ENCODE peak calls at places on chromosomes 4 and X, in seven cellular contexts. One of them, this sample, is unnamed.

GRCh38 chrX:1581132-1581531 is 10.3 kb upstream of the AKAP17A start:
- DNase-seq in WTC11: peak
- DNase-seq in cardiac fibroblast: peak
- DNase-seq in A549: peak
- DNase-seq in GM13976: peak
- DNase-seq in AG04449: no peak
- DNase-seq in omental fat pad: peak
- DNase-seq in this sample: no peak

GRCh38 chr4:121938282-121939092 is 13.4 kb downstream of the TRPC3 start:
- DNase-seq in A549: no peak
- DNase-seq in GM13976: no peak
- DNase-seq in cardiac fibroblast: no peak
- DNase-seq in AG04449: no peak
- DNase-seq in omental fat pad: no peak
- DNase-seq in WTC11: no peak
- DNase-seq in this sample: no peak

GRCh38 chr4:119525771-119526712 is 102.6 kb downstream of the PDE5A start:
- DNase-seq in A549: no peak
- DNase-seq in omental fat pad: no peak
- DNase-seq in AG04449: no peak
- DNase-seq in WTC11: no peak
- DNase-seq in GM13976: no peak
- DNase-seq in cardiac fibroblast: peak
- DNase-seq in this sample: peak

GRCh38 chr4:77931452-77932135 is 69.0 kb downstream of the MRPL1 start:
- DNase-seq in cardiac fibroblast: peak
- DNase-seq in WTC11: no peak
- DNase-seq in GM13976: no peak
- DNase-seq in A549: no peak
- DNase-seq in omental fat pad: no peak
- DNase-seq in AG04449: no peak
- DNase-seq in this sample: peak

GRCh38 chr4:41144812-41145211 is 69.5 kb downstream of the APBB2 start:
- DNase-seq in WTC11: no peak
- DNase-seq in GM13976: no peak
- DNase-seq in A549: no peak
- DNase-seq in cardiac fibroblast: peak
- DNase-seq in omental fat pad: no peak
- DNase-seq in AG04449: no peak
- DNase-seq in this sample: no peak

GRCh38 chrX:80174925-80175574 is 160.5 kb downstream of the TBX22 start:
- DNase-seq in WTC11: no peak
- DNase-seq in GM13976: no peak
- DNase-seq in omental fat pad: no peak
- DNase-seq in AG04449: no peak
- DNase-seq in A549: no peak
- DNase-seq in cardiac fibroblast: peak
- DNase-seq in this sample: peak

GRCh38 chrX:16212436-16212835 is 45.2 kb downstream of the MAGEB17 start:
- DNase-seq in omental fat pad: no peak
- DNase-seq in A549: peak
- DNase-seq in GM13976: peak
- DNase-seq in cardiac fibroblast: peak
- DNase-seq in AG04449: no peak
- DNase-seq in WTC11: no peak
- DNase-seq in this sample: peak

GRCh38 chr4:154618708-154619315 is 6.4 kb upstream of the FGG start:
- DNase-seq in WTC11: peak
- DNase-seq in GM13976: peak
- DNase-seq in A549: peak
- DNase-seq in cardiac fibroblast: peak
- DNase-seq in AG04449: no peak
- DNase-seq in omental fat pad: peak
- DNase-seq in this sample: peak

GRCh38 chr4:124931050-124931449 is 218.5 kb upstream of the ANKRD50 start:
- DNase-seq in AG04449: no peak
- DNase-seq in cardiac fibroblast: no peak
- DNase-seq in GM13976: no peak
- DNase-seq in WTC11: no peak
- DNase-seq in omental fat pad: no peak
- DNase-seq in A549: no peak
- DNase-seq in this sample: peak

GRCh38 chr4:101682946-101683345 is 107.6 kb upstream of the BANK1 start:
- DNase-seq in omental fat pad: no peak
- DNase-seq in A549: no peak
- DNase-seq in GM13976: no peak
- DNase-seq in WTC11: no peak
- DNase-seq in cardiac fibroblast: no peak
- DNase-seq in AG04449: no peak
- DNase-seq in this sample: no peak

GRCh38 chr4:145492376-145492775 is 10.7 kb downstream of the SMAD1 start:
- DNase-seq in AG04449: no peak
- DNase-seq in WTC11: no peak
- DNase-seq in GM13976: no peak
- DNase-seq in omental fat pad: no peak
- DNase-seq in A549: no peak
- DNase-seq in cardiac fibroblast: no peak
- DNase-seq in this sample: no peak

GRCh38 chr4:55947254-55947882 is 1.4 kb upstream of the CEP135 start:
- DNase-seq in A549: no peak
- DNase-seq in cardiac fibroblast: peak
- DNase-seq in GM13976: peak
- DNase-seq in omental fat pad: no peak
- DNase-seq in AG04449: no peak
- DNase-seq in WTC11: no peak
- DNase-seq in this sample: peak

GRCh38 chr4:157887316-157887715 is 285.5 kb downstream of the GASK1B start:
- DNase-seq in cardiac fibroblast: no peak
- DNase-seq in A549: no peak
- DNase-seq in AG04449: no peak
- DNase-seq in GM13976: no peak
- DNase-seq in omental fat pad: no peak
- DNase-seq in WTC11: no peak
- DNase-seq in this sample: no peak

GRCh38 chrX:131975851-131976250 is 47.3 kb upstream of the STK26 start:
- DNase-seq in GM13976: no peak
- DNase-seq in WTC11: no peak
- DNase-seq in cardiac fibroblast: no peak
- DNase-seq in A549: no peak
- DNase-seq in AG04449: no peak
- DNase-seq in omental fat pad: no peak
- DNase-seq in this sample: no peak

GRCh38 chr4:121707344-121707743 is 10.6 kb upstream of the ANXA5 start:
- DNase-seq in cardiac fibroblast: no peak
- DNase-seq in GM13976: no peak
- DNase-seq in WTC11: no peak
- DNase-seq in AG04449: no peak
- DNase-seq in A549: no peak
- DNase-seq in omental fat pad: no peak
- DNase-seq in this sample: no peak

GRCh38 chr4:27702710-27703431 is 842.2 kb downstream of the STIM2 start:
- DNase-seq in omental fat pad: no peak
- DNase-seq in AG04449: no peak
- DNase-seq in GM13976: no peak
- DNase-seq in WTC11: peak
- DNase-seq in cardiac fibroblast: no peak
- DNase-seq in A549: peak
- DNase-seq in this sample: no peak

GRCh38 chrX:103780701-103781402 is 4.2 kb downstream of the PLP1 start:
- DNase-seq in GM13976: no peak
- DNase-seq in A549: no peak
- DNase-seq in AG04449: no peak
- DNase-seq in WTC11: no peak
- DNase-seq in omental fat pad: no peak
- DNase-seq in cardiac fibroblast: no peak
- DNase-seq in this sample: no peak

GRCh38 chrX:40709395-40709794 is 25.9 kb downstream of the MED14 start:
- DNase-seq in A549: no peak
- DNase-seq in AG04449: no peak
- DNase-seq in omental fat pad: no peak
- DNase-seq in cardiac fibroblast: no peak
- DNase-seq in GM13976: no peak
- DNase-seq in WTC11: no peak
- DNase-seq in this sample: no peak

GRCh38 chr4:94690851-94691254 is 66.9 kb upstream of the BMPR1B start:
- DNase-seq in GM13976: no peak
- DNase-seq in AG04449: no peak
- DNase-seq in omental fat pad: no peak
- DNase-seq in WTC11: no peak
- DNase-seq in A549: peak
- DNase-seq in cardiac fibroblast: peak
- DNase-seq in this sample: peak

GRCh38 chr4:88759039-88759631 is 61.5 kb upstream of the NAP1L5 start:
- DNase-seq in A549: no peak
- DNase-seq in AG04449: peak
- DNase-seq in omental fat pad: no peak
- DNase-seq in cardiac fibroblast: peak
- DNase-seq in GM13976: no peak
- DNase-seq in WTC11: peak
- DNase-seq in this sample: peak

GRCh38 chr4:144712775-144713174 is 66.8 kb downstream of the HHIP start:
- DNase-seq in A549: no peak
- DNase-seq in AG04449: peak
- DNase-seq in cardiac fibroblast: peak
- DNase-seq in GM13976: no peak
- DNase-seq in omental fat pad: no peak
- DNase-seq in WTC11: no peak
- DNase-seq in this sample: peak

GRCh38 chr4:67700119-67700873 is 659 bp downstream of the UBA6 start:
- DNase-seq in omental fat pad: no peak
- DNase-seq in A549: no peak
- DNase-seq in GM13976: peak
- DNase-seq in WTC11: no peak
- DNase-seq in AG04449: no peak
- DNase-seq in cardiac fibroblast: peak
- DNase-seq in this sample: peak

GRCh38 chr4:176156656-176157055 is 38.7 kb downstream of the SPATA4 start:
- DNase-seq in A549: no peak
- DNase-seq in WTC11: no peak
- DNase-seq in omental fat pad: no peak
- DNase-seq in AG04449: peak
- DNase-seq in GM13976: no peak
- DNase-seq in cardiac fibroblast: peak
- DNase-seq in this sample: peak

GRCh38 chrX:149504226-149504914 is 736 bp downstream of the IDS start:
- DNase-seq in AG04449: no peak
- DNase-seq in A549: peak
- DNase-seq in omental fat pad: no peak
- DNase-seq in cardiac fibroblast: peak
- DNase-seq in GM13976: peak
- DNase-seq in WTC11: peak
- DNase-seq in this sample: peak
- TF ChIP-seq CTCF in AG04449: peak
- TF ChIP-seq CTCF in A549: no peak
- TF ChIP-seq CTCF in omental fat pad: no peak
- TF ChIP-seq CTCF in cardiac fibroblast: peak
- TF ChIP-seq CTCF in GM13976: peak
- TF ChIP-seq CTCF in WTC11: peak
- TF ChIP-seq CTCF in this sample: peak

DNA sequence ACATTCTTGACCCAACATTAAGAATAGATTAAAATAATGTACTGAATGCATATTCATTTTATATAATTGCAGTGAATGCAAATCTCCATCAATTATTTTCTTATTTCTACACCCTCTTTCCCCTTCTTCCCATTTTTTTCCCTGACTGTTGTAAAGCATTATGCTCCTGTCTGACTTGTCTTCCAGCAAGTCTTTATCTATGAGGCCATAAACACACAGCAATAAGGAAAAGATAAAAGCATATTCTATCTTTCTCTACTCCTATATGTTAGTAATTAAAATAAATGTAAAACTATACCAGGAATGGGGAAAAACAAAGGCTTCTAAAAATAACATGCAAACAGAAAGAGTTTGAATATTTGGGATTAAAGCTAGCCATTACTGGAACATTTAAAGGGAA is 471.6 kb upstream of the HS3ST1 start:
- DNase-seq in cardiac fibroblast: no peak
- DNase-seq in omental fat pad: no peak
- DNase-seq in WTC11: no peak
- DNase-seq in AG04449: no peak
- DNase-seq in GM13976: no peak
- DNase-seq in A549: no peak
- DNase-seq in this sample: no peak
- TF ChIP-seq CTCF in cardiac fibroblast: no peak
- TF ChIP-seq CTCF in omental fat pad: no peak
- TF ChIP-seq CTCF in WTC11: no peak
- TF ChIP-seq CTCF in AG04449: no peak
- TF ChIP-seq CTCF in GM13976: no peak
- TF ChIP-seq CTCF in A549: no peak
- TF ChIP-seq CTCF in this sample: no peak

GRCh38 chr4:132565542-132565941 is 583.6 kb upstream of the PCDH10 start:
- DNase-seq in AG04449: no peak
- DNase-seq in WTC11: no peak
- DNase-seq in A549: no peak
- DNase-seq in cardiac fibroblast: no peak
- DNase-seq in GM13976: no peak
- DNase-seq in omental fat pad: no peak
- DNase-seq in this sample: no peak

GRCh38 chr4:132564920-132565319 is 584.2 kb upstream of the PCDH10 start:
- DNase-seq in AG04449: no peak
- DNase-seq in GM13976: no peak
- DNase-seq in A549: no peak
- DNase-seq in WTC11: no peak
- DNase-seq in cardiac fibroblast: no peak
- DNase-seq in omental fat pad: no peak
- DNase-seq in this sample: no peak
- TF ChIP-seq CTCF in AG04449: no peak
- TF ChIP-seq CTCF in GM13976: no peak
- TF ChIP-seq CTCF in A549: no peak
- TF ChIP-seq CTCF in WTC11: no peak
- TF ChIP-seq CTCF in cardiac fibroblast: no peak
- TF ChIP-seq CTCF in omental fat pad: no peak
- TF ChIP-seq CTCF in this sample: no peak

DNA sequence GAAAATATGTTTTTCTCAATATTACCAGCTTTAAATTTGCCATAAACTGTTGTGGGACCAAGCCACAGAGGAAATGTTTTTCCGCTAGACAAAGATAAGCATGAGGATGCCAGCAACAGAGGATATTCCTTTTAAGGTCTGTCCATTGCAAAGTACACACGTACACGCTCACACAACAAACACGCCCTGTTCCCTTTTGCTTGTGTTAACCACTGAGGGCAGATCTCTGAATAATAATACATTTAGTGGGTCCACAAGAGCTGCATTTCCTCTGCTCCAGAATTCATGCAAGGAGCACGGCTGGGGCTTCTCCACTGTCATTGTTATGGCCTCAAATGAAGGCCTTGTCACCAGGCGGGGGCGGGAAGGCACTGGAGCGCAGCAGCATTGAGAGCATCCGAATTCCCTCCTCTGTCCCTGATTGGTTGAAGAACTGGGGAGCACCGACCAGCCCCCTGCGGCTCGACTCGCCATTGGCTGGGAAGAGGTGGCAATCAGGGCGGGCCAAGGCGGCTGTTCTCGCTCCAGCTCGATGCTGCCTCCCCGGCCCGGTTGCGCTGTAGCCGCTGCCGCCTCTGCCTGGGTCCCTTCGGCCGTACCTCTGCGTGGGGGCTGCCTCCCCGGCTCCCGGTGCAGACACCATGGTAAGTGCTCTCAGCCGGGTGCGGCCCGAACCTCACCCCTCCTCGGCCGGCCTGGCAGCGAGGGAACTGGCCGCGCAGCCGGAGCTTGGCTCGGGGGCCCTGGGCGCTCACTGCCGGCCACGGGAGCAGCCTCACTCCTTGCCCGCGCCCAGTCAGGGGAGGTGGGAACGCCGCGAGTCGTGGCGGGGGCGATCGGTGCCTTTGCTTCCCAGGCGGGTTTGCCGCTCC is at the start of gene GUCY1B1:
- DNase-seq in omental fat pad: peak
- DNase-seq in WTC11: peak
- DNase-seq in AG04449: peak
- DNase-seq in cardiac fibroblast: peak
- DNase-seq in GM13976: peak
- DNase-seq in A549: peak
- DNase-seq in this sample: peak
- TF ChIP-seq CTCF in omental fat pad: no peak
- TF ChIP-seq CTCF in WTC11: no peak
- TF ChIP-seq CTCF in AG04449: peak
- TF ChIP-seq CTCF in cardiac fibroblast: peak
- TF ChIP-seq CTCF in GM13976: no peak
- TF ChIP-seq CTCF in A549: peak
- TF ChIP-seq CTCF in this sample: peak

This sample was measured in fibroblast of the aortic adventitia.